ENCODE peak calls at places on chromosomes 5 and 9, in ten cellular contexts. R is left ventricle myocardium inferior; Z is tibial artery; K is hepatocyte; T is prostate gland; W is stomach; L is thyroid gland; A is CD8-positive, alpha-beta T cell; M is body of pancreas; Y is uterus. S is an unnamed sample.

GRCh38 chr5:5558102-5558501 is 135.6 kb downstream of the ICE1 start:
- DNase-seq in R (no peak), Z (no peak), K (no peak), T (no peak), W (no peak), L (no peak), A (no peak), M (no peak), Y (no peak), S (no peak)

GRCh38 chr9:122464633-122465567 is 12.8 kb downstream of the OR1J1 start:
- DNase-seq in R (peak; percentile 35), Z (peak; percentile 86), K (peak; percentile 84), T (peak; percentile 92), W (peak; percentile 83), L (peak; percentile 87), A (peak; percentile 64), M (peak; percentile 91), Y (peak; percentile 63), S (peak; percentile 87)

GRCh38 chr9:136096505-136097001 is 1.5 kb upstream of the NACC2 start:
- DNase-seq in R (no peak), Z (no peak), K (no peak), T (no peak), W (no peak), L (no peak), A (no peak), M (no peak), Y (no peak), S (no peak)

GRCh38 chr9:110251212-110251611 is 5.1 kb downstream of the TXN start:
- DNase-seq in R (no peak), Z (no peak), K (no peak), T (no peak), W (no peak), L (no peak), A (no peak), M (no peak), Y (no peak), S (no peak)

GRCh38 chr9:18330736-18331335 is 143.1 kb upstream of the ADAMTSL1 start:
- DNase-seq in R (no peak), Z (no peak), K (no peak), T (no peak), W (no peak), L (no peak), A (no peak), M (no peak), Y (no peak), S (no peak)

GRCh38 chr5:1162729-1163128 is 38.7 kb upstream of the SLC6A19 start:
- DNase-seq in R (no peak), Z (no peak), K (no peak), T (no peak), W (no peak), L (no peak), A (no peak), M (no peak), Y (no peak), S (no peak)

GRCh38 chr9:36030871-36031270 is 5.8 kb upstream of the RECK start:
- DNase-seq in R (no peak), Z (no peak), K (no peak), T (no peak), W (no peak), L (no peak), A (no peak), M (no peak), Y (no peak), S (no peak)

GRCh38 chr9:120210301-120210700 is 369.7 kb downstream of the CDK5RAP2 start:
- DNase-seq in R (no peak), Z (no peak), K (no peak), T (no peak), W (no peak), L (no peak), A (no peak), M (no peak), Y (no peak), S (no peak)

GRCh38 chr5:7396169-7397004 is 449 bp downstream of the ADCY2 start:
- DNase-seq in R (no peak), Z (no peak), K (peak; percentile 41), T (no peak), W (no peak), L (peak; percentile 7), A (no peak), M (no peak), Y (peak; percentile 27), S (no peak)

GRCh38 chr5:77719666-77720363 is 56.3 kb downstream of the TBCA start:
- DNase-seq in R (no peak), Z (no peak), K (no peak), T (no peak), W (no peak), L (no peak), A (no peak), M (no peak), Y (no peak), S (no peak)

GRCh38 chr9:132407196-132407595 is 556 bp upstream of the TTF1 start:
- DNase-seq in R (no peak), Z (no peak), K (no peak), T (no peak), W (no peak), L (no peak), A (no peak), M (no peak), Y (no peak), S (no peak)

GRCh38 chr9:132408521-132408920 is 1.5 kb upstream of the CFAP77 start:
- DNase-seq in R (peak; percentile 78), Z (no peak), K (peak; percentile 22), T (peak; percentile 43), W (no peak), L (no peak), A (no peak), M (no peak), Y (no peak), S (no peak)

GRCh38 chr9:132404228-132404881 is 2.3 kb downstream of the TTF1 start:
- DNase-seq in R (no peak), Z (no peak), K (no peak), T (no peak), W (no peak), L (no peak), A (no peak), M (no peak), Y (no peak), S (no peak)

GRCh38 chr9:132409828-132410528 is at the start of gene CFAP77:
- DNase-seq in R (peak; percentile 55), Z (no peak), K (peak; percentile 66), T (no peak), W (peak; percentile 42), L (peak; percentile 50), A (peak; percentile 40), M (peak; percentile 29), Y (peak; percentile 26), S (peak; percentile 35)

DNA sequence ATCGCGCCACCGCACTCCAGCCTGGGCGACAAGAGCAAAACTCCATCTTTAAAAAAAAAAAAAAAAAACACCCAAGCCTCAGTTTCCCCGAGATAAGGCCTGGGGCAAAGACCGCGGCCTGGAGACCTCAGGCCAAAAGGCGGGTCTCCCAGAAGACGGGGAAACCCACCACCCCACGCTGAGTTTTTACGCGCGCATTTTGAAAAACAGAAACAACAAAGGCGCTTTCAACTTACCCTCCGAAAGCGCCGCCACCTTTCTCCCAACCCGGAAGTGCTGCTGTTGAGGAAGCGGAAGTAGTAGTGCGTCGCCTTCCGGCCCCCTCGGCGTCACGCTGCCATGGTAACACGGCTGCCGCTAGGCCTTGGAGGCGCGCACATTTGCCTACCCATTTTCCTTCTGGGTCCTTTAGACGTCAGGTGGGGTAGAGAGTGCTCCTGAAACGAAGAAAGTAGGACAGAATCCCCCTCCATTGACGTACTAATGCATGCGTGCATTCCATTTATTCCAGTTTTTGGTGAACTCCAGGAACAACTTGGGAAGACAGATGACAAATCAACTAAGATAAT is at the start of gene TTF1:
- DNase-seq in R (peak; percentile 90), Z (peak; percentile 92), K (peak; percentile 94), T (peak; percentile 80), W (peak; percentile 91), L (peak; percentile 91), A (peak; percentile 94), M (peak; percentile 93), Y (peak; percentile 87), S (peak; percentile 92)
- H3K4me1 ChIP-seq in R (peaks cover 74% of the 10 kb centered on the region), Z (peaks cover 38% of the 10 kb centered on the region), K (peaks cover 22% of the 10 kb centered on the region), T (peaks cover 10% of the 10 kb centered on the region), W (peaks cover 52% of the 10 kb centered on the region), L (peaks cover 36% of the 10 kb centered on the region), A (peaks cover 56% of the 10 kb centered on the region), M (peaks cover 38% of the 10 kb centered on the region), Y (no peaks in the 10 kb centered on the region), S (peaks cover 14% of the 10 kb centered on the region)

GRCh38 chr5:159509002-159509660 is 178.8 kb upstream of the IL12B start:
- DNase-seq in R (no peak), Z (no peak), K (no peak), T (no peak), W (no peak), L (no peak), A (no peak), M (no peak), Y (no peak), S (no peak)
- H3K27ac ChIP-seq in R (peak overlapping the region; percentile 91), Z (peak overlapping the region; percentile 21), K (no peak overlapping the region), T (peak overlapping the region; percentile 47), W (no peak overlapping the region), L (no peak overlapping the region), A (no peak overlapping the region), M (no peak overlapping the region), Y (no peak overlapping the region), S (no peak overlapping the region)

GRCh38 chr9:130660683-130661460 is 3.5 kb upstream of the PRDM12 start:
- DNase-seq in R (no peak), Z (no peak), K (no peak), T (no peak), W (no peak), L (no peak), A (no peak), M (no peak), Y (no peak), S (no peak)
- H3K4me3 ChIP-seq in R (peak overlapping the region; percentile 58), Z (peak overlapping the region; percentile 48), K (no peak overlapping the region), T (peak overlapping the region; percentile 9), W (peak overlapping the region; percentile 49), L (peak overlapping the region; percentile 29), A (no peak overlapping the region), M (peak overlapping the region; percentile 5), Y (peak overlapping the region; percentile 11), S (peak overlapping the region; percentile 25)

GRCh38 chr5:15234366-15234765 is 265.6 kb upstream of the FBXL7 start:
- DNase-seq in R (no peak), Z (no peak), K (no peak), T (no peak), W (no peak), L (no peak), A (no peak), M (no peak), Y (no peak), S (no peak)
- H3K4me1 ChIP-seq in R (no peaks in the 10 kb centered on the region), Z (no peaks in the 10 kb centered on the region), K (no peaks in the 10 kb centered on the region), T (no peaks in the 10 kb centered on the region), W (no peaks in the 10 kb centered on the region), L (no peaks in the 10 kb centered on the region), A (no peaks in the 10 kb centered on the region), M (no peaks in the 10 kb centered on the region), Y (no peaks in the 10 kb centered on the region), S (no peaks in the 10 kb centered on the region)